ENCODE peak calls at places on chromosomes 16 and 17, in six cellular contexts. B is osteoblast, A is IMR-90, F is upper lobe of left lung, Z is Panc1, S is thyroid gland. K is an unnamed sample.

GRCh38 chr17:57195790-57196460 is 60.4 kb upstream of the MSI2 start:
- DNase-seq in S (no peak), Z (no peak), A (no peak), F (no peak), B (no peak), K (no peak)

GRCh38 chr17:66985838-66986237 is 21.3 kb downstream of the CACNG4 start:
- DNase-seq in A (no peak), Z (no peak), F (no peak), S (no peak), B (peak), K (no peak)

GRCh38 chr17:30372755-30373154 is 6.0 kb upstream of the CPD start:
- DNase-seq in A (peak), S (no peak), F (no peak), Z (no peak), B (no peak), K (no peak)

GRCh38 chr17:47063475-47063874 is 84.4 kb upstream of the RPRML start:
- DNase-seq in F (peak), B (no peak), A (no peak), Z (no peak), S (no peak), K (no peak)

GRCh38 chr16:72985148-72985882 is 62.6 kb downstream of the ZFHX3 start:
- DNase-seq in F (no peak), B (peak), A (peak), Z (no peak), S (no peak), K (peak)

GRCh38 chr16:55001931-55002330 is 71.3 kb downstream of the IRX5 start:
- DNase-seq in Z (no peak), A (no peak), B (no peak), F (no peak), S (no peak), K (no peak)

GRCh38 chr17:53516643-53517042 is 306.1 kb upstream of the KIF2B start:
- DNase-seq in F (no peak), Z (no peak), S (no peak), A (no peak), B (no peak), K (no peak)

GRCh38 chr16:82657786-82658185 is 31.0 kb downstream of the CDH13 start:
- DNase-seq in A (no peak), Z (no peak), F (no peak), S (no peak), B (no peak), K (no peak)

GRCh38 chr16:4594433-4595410 is 20.0 kb downstream of the UBALD1 start:
- DNase-seq in Z (no peak), A (no peak), F (peak), S (no peak), B (peak), K (peak)

GRCh38 chr17:32912218-32912897 is 15.6 kb upstream of the TMEM98 start:
- DNase-seq in A (peak), S (peak), Z (no peak), F (no peak), B (peak), K (peak)

GRCh38 chr16:2226245-2226793 is 2.9 kb downstream of the E4F1 start:
- DNase-seq in Z (no peak), S (no peak), A (no peak), B (peak), F (no peak), K (no peak)

GRCh38 chr16:88896238-88897065 is 30.0 kb upstream of the PABPN1L start:
- DNase-seq in A (no peak), B (no peak), Z (no peak), F (peak), S (no peak), K (no peak)

GRCh38 chr17:48645639-48646182 is 19.6 kb upstream of the HOXB9 start:
- DNase-seq in Z (no peak), S (no peak), A (no peak), F (no peak), B (peak), K (no peak)

GRCh38 chr16:85986931-85987749 is 88.2 kb downstream of the IRF8 start:
- DNase-seq in F (no peak), Z (no peak), A (no peak), S (no peak), B (peak), K (peak)

GRCh38 chr17:27788919-27789318 is 11.4 kb downstream of the NOS2 start:
- DNase-seq in A (no peak), Z (no peak), S (no peak), F (no peak), B (peak), K (no peak)

GRCh38 chr16:68776821-68777485 is 39.9 kb downstream of the CDH1 start:
- DNase-seq in B (no peak), F (no peak), Z (no peak), A (no peak), S (no peak), K (no peak)

GRCh38 chr17:4999429-5000093 is 1.8 kb downstream of the KIF1C start:
- DNase-seq in Z (no peak), B (peak), S (no peak), A (no peak), F (no peak), K (no peak)
- H3K4me3 ChIP-seq in Z (peak), B (peak), S (no peak), A (peak), F (peak), K (peak)

DNA sequence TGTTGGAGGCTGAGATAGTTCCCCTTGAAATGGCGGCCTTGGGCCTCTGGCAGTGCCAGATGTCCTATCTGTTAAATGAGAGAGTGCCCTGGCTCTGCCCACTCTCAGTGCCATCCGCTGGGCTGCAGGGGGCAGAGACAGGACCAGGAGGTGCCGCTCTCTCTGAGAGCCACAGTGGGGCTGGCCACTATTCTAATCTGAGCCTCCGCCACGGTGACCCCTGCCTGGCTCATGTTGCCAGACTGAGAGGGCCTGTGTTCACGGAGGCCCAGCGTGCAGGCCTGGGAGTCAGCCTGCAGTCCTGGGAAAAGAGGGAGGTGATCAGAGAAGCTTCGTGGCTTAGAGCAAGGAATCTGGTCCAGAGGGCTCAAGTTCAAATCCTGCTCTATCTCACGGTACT is 6.5 kb downstream of the ATP2A3 start:
- DNase-seq in A (no peak), Z (no peak), S (no peak), F (no peak), B (no peak), K (no peak)
- H3K4me3 ChIP-seq in A (no peak), Z (no peak), S (no peak), F (no peak), B (no peak), K (no peak)

DNA sequence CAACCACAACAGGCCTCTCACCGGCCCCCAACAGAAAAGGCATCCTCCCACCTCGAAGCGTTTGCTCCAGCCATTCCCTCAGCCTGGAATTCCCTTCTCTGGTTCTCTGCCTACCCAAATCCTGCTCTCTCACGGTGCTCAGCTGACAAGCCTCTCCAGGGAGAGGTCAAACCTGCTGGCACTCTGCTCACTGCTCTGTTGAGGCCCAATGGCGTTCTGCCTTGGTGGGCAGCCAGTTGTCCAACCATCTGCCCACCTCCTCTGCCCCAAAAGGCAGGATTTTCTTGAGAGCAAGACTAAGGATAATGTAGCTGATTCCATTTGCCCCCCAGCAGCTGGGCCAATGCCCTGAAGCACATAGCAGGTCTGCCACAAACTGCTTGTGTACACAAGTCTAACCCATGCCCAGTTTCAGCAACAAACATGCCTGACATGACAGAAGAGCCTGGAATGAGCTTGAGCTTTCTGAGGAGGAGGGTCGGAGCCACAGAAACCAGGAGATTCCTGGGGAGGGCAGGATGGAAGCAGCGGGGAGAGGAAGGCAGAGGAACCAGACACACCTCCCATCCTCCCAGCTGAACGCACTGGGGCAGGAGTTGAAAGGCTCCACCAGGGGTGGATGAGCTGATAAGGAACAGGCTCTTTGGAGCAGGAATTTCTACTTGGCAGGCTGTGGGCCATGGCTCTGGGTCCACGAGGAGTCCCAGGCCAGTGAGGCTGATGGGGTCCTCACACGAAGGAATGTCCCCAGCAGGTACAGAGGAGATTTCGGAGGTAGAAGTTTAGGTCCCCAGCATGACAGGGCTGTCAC is 23.9 kb downstream of the ARHGAP27 start:
- DNase-seq in F (no peak), Z (no peak), S (peak), A (no peak), B (peak), K (peak)
- H3K4me3 ChIP-seq in F (peak), Z (no peak), S (no peak), A (no peak), B (no peak), K (no peak)

DNA sequence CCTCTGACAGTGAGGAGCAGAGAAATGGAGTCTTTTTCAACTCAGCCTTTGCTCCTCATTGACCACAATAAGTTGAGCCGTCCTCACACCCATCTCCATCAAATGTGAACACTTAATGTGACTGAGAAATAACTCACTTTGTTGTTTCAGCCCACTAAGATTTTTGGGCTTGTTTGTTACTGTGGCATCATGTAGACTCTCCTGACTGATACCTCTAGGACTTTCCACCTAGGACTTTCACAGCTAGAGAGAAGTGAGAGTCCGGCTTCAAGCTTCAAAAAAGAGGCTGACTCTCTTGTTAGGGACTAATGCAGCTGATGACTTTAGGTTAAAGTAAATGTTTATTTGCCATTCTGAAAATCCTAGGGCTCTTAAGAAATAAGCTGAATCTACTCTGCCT is 435.0 kb downstream of the TMEM114 start:
- DNase-seq in F (no peak), B (no peak), S (no peak), A (no peak), Z (no peak), K (no peak)
- H3K4me3 ChIP-seq in F (no peak), B (no peak), S (no peak), A (no peak), Z (no peak), K (no peak)

DNA sequence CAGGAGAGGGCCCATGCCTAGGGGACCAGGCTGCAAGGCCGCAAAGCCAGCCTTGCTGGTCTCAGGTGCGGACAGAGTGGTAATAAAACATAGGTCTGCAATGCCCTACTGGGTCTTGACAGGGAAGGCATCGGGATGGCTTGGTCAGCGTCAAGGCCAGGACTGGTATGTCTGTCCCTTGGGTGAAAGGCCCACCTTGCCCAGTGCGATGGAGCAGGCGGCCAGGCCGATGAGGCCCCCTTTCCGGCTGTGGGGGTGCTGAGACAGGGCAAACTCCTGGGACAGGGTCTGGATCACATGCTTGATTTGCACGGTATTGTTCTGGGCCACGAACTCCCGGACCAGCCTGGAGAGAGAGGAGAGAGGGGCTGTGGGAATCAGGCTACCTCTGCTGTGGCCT is 14.9 kb downstream of the VAC14 start:
- DNase-seq in Z (no peak), B (peak), F (peak), A (no peak), S (no peak), K (no peak)
- H3K4me3 ChIP-seq in Z (no peak), B (no peak), F (no peak), A (no peak), S (no peak), K (no peak)

DNA sequence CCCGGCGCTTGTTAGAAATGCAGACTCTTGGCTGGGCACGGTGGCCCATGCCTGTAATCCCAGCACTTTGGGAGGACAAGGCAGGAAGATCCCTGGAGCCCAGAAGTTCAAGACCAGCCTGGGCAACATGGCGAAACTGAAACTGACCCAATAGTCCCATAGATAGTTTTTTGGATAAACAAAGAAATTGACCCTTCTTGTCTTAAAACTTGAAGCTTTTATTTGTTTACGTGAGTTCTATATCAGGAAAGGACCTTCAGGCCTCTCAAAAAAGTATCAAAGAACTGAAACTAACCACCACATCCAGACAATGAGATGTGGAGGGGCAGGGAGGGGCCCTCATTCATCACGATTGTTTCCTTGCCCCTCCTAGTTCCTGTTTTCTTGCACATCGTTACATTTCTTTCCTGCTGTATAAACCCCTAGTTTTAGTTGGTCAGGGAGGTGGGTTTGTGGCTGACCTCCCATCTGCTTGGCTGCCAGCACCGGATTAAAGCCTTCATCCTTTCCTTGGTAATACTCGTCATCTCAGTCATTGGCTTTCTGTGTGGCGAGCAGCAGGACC is 29.9 kb upstream of the PRM1 start:
- DNase-seq in Z (no peak), F (no peak), S (no peak), B (peak), A (no peak), K (no peak)
- H3K4me3 ChIP-seq in Z (no peak), F (no peak), S (no peak), B (no peak), A (no peak), K (no peak)

GRCh38 chr17:49993423-49994037 is 1.5 kb downstream of the DLX3 start:
- DNase-seq in B (peak), A (no peak), Z (no peak), F (peak), S (peak), K (peak)
- H3K4me3 ChIP-seq in B (peak), A (peak), Z (peak), F (peak), S (no peak), K (peak)

DNA sequence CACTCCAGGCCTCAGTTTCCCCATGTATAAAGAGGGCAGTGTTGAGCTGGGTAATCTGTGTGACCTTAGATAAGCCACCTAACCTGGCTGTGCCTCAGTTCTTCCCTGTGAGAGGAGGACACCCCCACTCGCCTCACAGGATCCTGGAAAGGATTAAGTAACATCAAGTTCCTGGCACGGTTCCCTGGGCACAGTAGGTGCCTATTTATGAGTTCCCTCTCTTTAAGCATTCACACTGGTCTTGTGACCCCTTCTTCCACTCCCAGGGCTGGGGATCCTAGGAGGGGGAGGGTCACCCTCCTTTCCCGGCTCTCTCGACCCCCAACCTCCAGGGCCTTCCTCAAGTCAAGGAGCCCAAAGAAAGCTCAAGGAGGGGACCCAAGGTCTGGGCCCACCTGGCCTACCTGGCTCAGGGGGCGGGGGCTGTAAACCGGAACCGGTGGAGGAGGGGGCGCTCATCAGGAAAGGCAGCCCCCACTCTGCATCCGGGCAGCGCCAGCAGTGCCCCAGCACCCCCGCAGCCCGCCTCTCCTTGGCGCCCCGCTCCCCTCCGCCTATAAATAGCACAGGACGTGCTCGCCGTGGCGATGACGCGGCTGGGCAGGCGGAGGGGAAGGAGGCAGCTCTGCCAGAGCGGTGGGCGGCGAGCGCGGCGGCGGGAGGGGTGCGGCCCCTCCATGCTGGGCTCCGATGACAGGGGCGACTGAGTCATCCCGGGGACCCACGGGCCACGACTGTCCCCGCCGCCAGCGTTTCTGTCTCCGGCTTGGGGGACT is 9.4 kb downstream of the RPL19 start:
- DNase-seq in A (peak), F (peak), B (peak), Z (no peak), S (peak), K (peak)
- H3K4me3 ChIP-seq in A (peak), F (peak), B (peak), Z (no peak), S (no peak), K (no peak)

GRCh38 chr17:68954146-68954971 is 833 bp downstream of the ABCA8 start:
- DNase-seq in B (no peak), A (peak), S (no peak), Z (no peak), F (no peak), K (no peak)
- H3K4me3 ChIP-seq in B (peak), A (no peak), S (no peak), Z (no peak), F (peak), K (no peak)

DNA sequence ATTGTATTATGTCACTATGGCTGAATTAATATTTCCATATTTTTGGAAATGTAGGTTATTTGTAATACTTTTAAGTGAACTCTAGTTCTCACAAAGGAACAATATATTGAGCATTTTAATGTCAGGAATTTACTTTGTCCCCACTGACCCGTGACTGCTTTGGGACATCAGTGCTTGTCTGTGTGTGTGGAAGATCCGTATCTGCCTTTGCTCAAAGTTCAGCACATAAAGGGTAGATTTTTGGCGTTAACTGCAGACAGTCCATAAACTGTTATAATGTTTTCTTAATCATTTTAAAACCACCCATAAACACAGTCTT is 39.3 kb upstream of the AQP8 start:
- DNase-seq in S (no peak), A (no peak), F (no peak), B (no peak), Z (no peak), K (no peak)
- H3K4me3 ChIP-seq in S (no peak), A (no peak), F (no peak), B (no peak), Z (no peak), K (no peak)